ENCODE peak calls at places on chromosome 5, in nine cellular contexts. One of them, this sample, is unnamed. For H3K4me1, the result is how much of the 10 kb centered on the place peaks cover.

GRCh38 chr5:98397081-98397480 is 376.4 kb upstream of the RGMB start:
- DNase-seq in CD8-positive, alpha-beta T cell: no peak
- DNase-seq in adrenal gland: no peak
- DNase-seq in left ventricle myocardium inferior: no peak
- DNase-seq in neural progenitor cell: no peak
- DNase-seq in esophagus squamous epithelium: no peak
- DNase-seq in uterus: no peak
- DNase-seq in testis: no peak
- DNase-seq in SK-N-SH: no peak
- DNase-seq in this sample: no peak

GRCh38 chr5:148491015-148491792 is 107.4 kb downstream of the FBXO38 start:
- DNase-seq in CD8-positive, alpha-beta T cell: no peak
- DNase-seq in adrenal gland: peak
- DNase-seq in left ventricle myocardium inferior: no peak
- DNase-seq in neural progenitor cell: no peak
- DNase-seq in esophagus squamous epithelium: no peak
- DNase-seq in uterus: no peak
- DNase-seq in testis: peak
- DNase-seq in SK-N-SH: no peak
- DNase-seq in this sample: peak

GRCh38 chr5:156402387-156402921 is 75.5 kb downstream of the SGCD start:
- DNase-seq in CD8-positive, alpha-beta T cell: no peak
- DNase-seq in adrenal gland: no peak
- DNase-seq in left ventricle myocardium inferior: no peak
- DNase-seq in neural progenitor cell: peak
- DNase-seq in esophagus squamous epithelium: peak
- DNase-seq in uterus: no peak
- DNase-seq in testis: no peak
- DNase-seq in SK-N-SH: no peak
- DNase-seq in this sample: no peak

GRCh38 chr5:121968910-121969607 is 7.3 kb downstream of the SRFBP1 start:
- DNase-seq in CD8-positive, alpha-beta T cell: no peak
- DNase-seq in adrenal gland: no peak
- DNase-seq in left ventricle myocardium inferior: no peak
- DNase-seq in neural progenitor cell: no peak
- DNase-seq in esophagus squamous epithelium: no peak
- DNase-seq in uterus: no peak
- DNase-seq in testis: no peak
- DNase-seq in SK-N-SH: no peak
- DNase-seq in this sample: no peak

GRCh38 chr5:180364306-180364856 is 11.2 kb upstream of the GFPT2 start:
- DNase-seq in CD8-positive, alpha-beta T cell: no peak
- DNase-seq in adrenal gland: no peak
- DNase-seq in left ventricle myocardium inferior: no peak
- DNase-seq in neural progenitor cell: no peak
- DNase-seq in esophagus squamous epithelium: no peak
- DNase-seq in uterus: no peak
- DNase-seq in testis: no peak
- DNase-seq in SK-N-SH: no peak
- DNase-seq in this sample: no peak

GRCh38 chr5:4584982-4585381 is 555.1 kb upstream of the ADAMTS16 start:
- DNase-seq in CD8-positive, alpha-beta T cell: no peak
- DNase-seq in adrenal gland: no peak
- DNase-seq in left ventricle myocardium inferior: no peak
- DNase-seq in neural progenitor cell: no peak
- DNase-seq in esophagus squamous epithelium: no peak
- DNase-seq in uterus: no peak
- DNase-seq in testis: no peak
- DNase-seq in SK-N-SH: no peak
- DNase-seq in this sample: no peak

GRCh38 chr5:42064821-42065220 is 139.7 kb downstream of the FBXO4 start:
- DNase-seq in CD8-positive, alpha-beta T cell: no peak
- DNase-seq in adrenal gland: no peak
- DNase-seq in left ventricle myocardium inferior: no peak
- DNase-seq in neural progenitor cell: no peak
- DNase-seq in esophagus squamous epithelium: no peak
- DNase-seq in uterus: no peak
- DNase-seq in testis: no peak
- DNase-seq in SK-N-SH: no peak
- DNase-seq in this sample: no peak

GRCh38 chr5:179268399-179268952 is 76.8 kb downstream of the ADAMTS2 start:
- DNase-seq in CD8-positive, alpha-beta T cell: no peak
- DNase-seq in adrenal gland: peak
- DNase-seq in left ventricle myocardium inferior: peak
- DNase-seq in neural progenitor cell: no peak
- DNase-seq in esophagus squamous epithelium: no peak
- DNase-seq in uterus: no peak
- DNase-seq in testis: peak
- DNase-seq in SK-N-SH: peak
- DNase-seq in this sample: no peak

GRCh38 chr5:2892601-2893000 is 141.1 kb upstream of the IRX2 start:
- DNase-seq in CD8-positive, alpha-beta T cell: peak
- DNase-seq in adrenal gland: no peak
- DNase-seq in left ventricle myocardium inferior: no peak
- DNase-seq in neural progenitor cell: no peak
- DNase-seq in esophagus squamous epithelium: no peak
- DNase-seq in uterus: no peak
- DNase-seq in testis: no peak
- DNase-seq in SK-N-SH: no peak
- DNase-seq in this sample: no peak

GRCh38 chr5:69416180-69416579 is 1.3 kb downstream of the MARVELD2 start:
- DNase-seq in CD8-positive, alpha-beta T cell: no peak
- DNase-seq in adrenal gland: no peak
- DNase-seq in left ventricle myocardium inferior: no peak
- DNase-seq in neural progenitor cell: peak
- DNase-seq in esophagus squamous epithelium: no peak
- DNase-seq in uterus: no peak
- DNase-seq in testis: no peak
- DNase-seq in SK-N-SH: no peak
- DNase-seq in this sample: no peak

GRCh38 chr5:171801-172331 is 19.4 kb upstream of the LRRC14B start:
- DNase-seq in CD8-positive, alpha-beta T cell: no peak
- DNase-seq in adrenal gland: peak
- DNase-seq in left ventricle myocardium inferior: no peak
- DNase-seq in neural progenitor cell: no peak
- DNase-seq in esophagus squamous epithelium: no peak
- DNase-seq in uterus: no peak
- DNase-seq in testis: no peak
- DNase-seq in SK-N-SH: no peak
- DNase-seq in this sample: no peak

GRCh38 chr5:112174959-112175594 is 244.0 kb downstream of the EPB41L4A start:
- DNase-seq in CD8-positive, alpha-beta T cell: no peak
- DNase-seq in adrenal gland: peak
- DNase-seq in left ventricle myocardium inferior: no peak
- DNase-seq in neural progenitor cell: peak
- DNase-seq in esophagus squamous epithelium: no peak
- DNase-seq in uterus: peak
- DNase-seq in testis: peak
- DNase-seq in SK-N-SH: peak
- DNase-seq in this sample: peak

GRCh38 chr5:136246122-136246521 is 53.2 kb upstream of the SMIM32 start:
- DNase-seq in CD8-positive, alpha-beta T cell: no peak
- DNase-seq in adrenal gland: no peak
- DNase-seq in left ventricle myocardium inferior: no peak
- DNase-seq in neural progenitor cell: no peak
- DNase-seq in esophagus squamous epithelium: no peak
- DNase-seq in uterus: no peak
- DNase-seq in testis: no peak
- DNase-seq in SK-N-SH: no peak
- DNase-seq in this sample: no peak

GRCh38 chr5:17004441-17005086 is 68.5 kb upstream of the MYO10 start:
- DNase-seq in CD8-positive, alpha-beta T cell: no peak
- DNase-seq in adrenal gland: no peak
- DNase-seq in left ventricle myocardium inferior: no peak
- DNase-seq in neural progenitor cell: no peak
- DNase-seq in esophagus squamous epithelium: no peak
- DNase-seq in uterus: no peak
- DNase-seq in testis: no peak
- DNase-seq in SK-N-SH: no peak
- DNase-seq in this sample: no peak

GRCh38 chr5:154779105-154779504 is 23.9 kb downstream of the LARP1 start:
- DNase-seq in CD8-positive, alpha-beta T cell: no peak
- DNase-seq in adrenal gland: peak
- DNase-seq in left ventricle myocardium inferior: no peak
- DNase-seq in neural progenitor cell: no peak
- DNase-seq in esophagus squamous epithelium: no peak
- DNase-seq in uterus: no peak
- DNase-seq in testis: no peak
- DNase-seq in SK-N-SH: no peak
- DNase-seq in this sample: no peak

GRCh38 chr5:150497274-150497988 is 10.5 kb upstream of the NDST1 start:
- DNase-seq in CD8-positive, alpha-beta T cell: no peak
- DNase-seq in adrenal gland: peak
- DNase-seq in left ventricle myocardium inferior: peak
- DNase-seq in neural progenitor cell: no peak
- DNase-seq in esophagus squamous epithelium: no peak
- DNase-seq in uterus: peak
- DNase-seq in testis: peak
- DNase-seq in SK-N-SH: peak
- DNase-seq in this sample: peak

GRCh38 chr5:122963305-122963704 is 73.2 kb downstream of the PPIC start:
- DNase-seq in CD8-positive, alpha-beta T cell: no peak
- DNase-seq in adrenal gland: no peak
- DNase-seq in left ventricle myocardium inferior: no peak
- DNase-seq in neural progenitor cell: no peak
- DNase-seq in esophagus squamous epithelium: no peak
- DNase-seq in uterus: no peak
- DNase-seq in testis: no peak
- DNase-seq in SK-N-SH: no peak
- DNase-seq in this sample: no peak

GRCh38 chr5:39604491-39604890 is 179.7 kb upstream of the DAB2 start:
- DNase-seq in CD8-positive, alpha-beta T cell: no peak
- DNase-seq in adrenal gland: no peak
- DNase-seq in left ventricle myocardium inferior: no peak
- DNase-seq in neural progenitor cell: no peak
- DNase-seq in esophagus squamous epithelium: no peak
- DNase-seq in uterus: no peak
- DNase-seq in testis: no peak
- DNase-seq in SK-N-SH: no peak
- DNase-seq in this sample: no peak

GRCh38 chr5:129766798-129767197 is 18.9 kb downstream of the MINAR2 start:
- DNase-seq in CD8-positive, alpha-beta T cell: no peak
- DNase-seq in adrenal gland: no peak
- DNase-seq in left ventricle myocardium inferior: no peak
- DNase-seq in neural progenitor cell: no peak
- DNase-seq in esophagus squamous epithelium: no peak
- DNase-seq in uterus: no peak
- DNase-seq in testis: no peak
- DNase-seq in SK-N-SH: no peak
- DNase-seq in this sample: no peak

GRCh38 chr5:35024911-35025510 is 22.7 kb downstream of the AGXT2 start:
- DNase-seq in CD8-positive, alpha-beta T cell: no peak
- DNase-seq in adrenal gland: no peak
- DNase-seq in left ventricle myocardium inferior: no peak
- DNase-seq in neural progenitor cell: no peak
- DNase-seq in esophagus squamous epithelium: no peak
- DNase-seq in uterus: no peak
- DNase-seq in testis: no peak
- DNase-seq in SK-N-SH: no peak
- DNase-seq in this sample: no peak

GRCh38 chr5:14222182-14222581 is 79.0 kb downstream of the TRIO start:
- DNase-seq in CD8-positive, alpha-beta T cell: no peak
- DNase-seq in adrenal gland: no peak
- DNase-seq in left ventricle myocardium inferior: no peak
- DNase-seq in neural progenitor cell: peak
- DNase-seq in esophagus squamous epithelium: no peak
- DNase-seq in uterus: no peak
- DNase-seq in testis: no peak
- DNase-seq in SK-N-SH: no peak
- DNase-seq in this sample: no peak
- H3K4me1 ChIP-seq in CD8-positive, alpha-beta T cell: under half
- H3K4me1 ChIP-seq in adrenal gland: under half
- H3K4me1 ChIP-seq in left ventricle myocardium inferior: half or more
- H3K4me1 ChIP-seq in neural progenitor cell: half or more
- H3K4me1 ChIP-seq in esophagus squamous epithelium: under half
- H3K4me1 ChIP-seq in uterus: under half
- H3K4me1 ChIP-seq in testis: under half
- H3K4me1 ChIP-seq in SK-N-SH: under half
- H3K4me1 ChIP-seq in this sample: under half

GRCh38 chr5:101018299-101018698 is 115.2 kb upstream of the ST8SIA4 start:
- DNase-seq in CD8-positive, alpha-beta T cell: no peak
- DNase-seq in adrenal gland: no peak
- DNase-seq in left ventricle myocardium inferior: no peak
- DNase-seq in neural progenitor cell: no peak
- DNase-seq in esophagus squamous epithelium: no peak
- DNase-seq in uterus: no peak
- DNase-seq in testis: no peak
- DNase-seq in SK-N-SH: no peak
- DNase-seq in this sample: no peak

GRCh38 chr5:101009758-101010519 is 106.9 kb upstream of the ST8SIA4 start:
- DNase-seq in CD8-positive, alpha-beta T cell: no peak
- DNase-seq in adrenal gland: no peak
- DNase-seq in left ventricle myocardium inferior: no peak
- DNase-seq in neural progenitor cell: peak
- DNase-seq in esophagus squamous epithelium: no peak
- DNase-seq in uterus: no peak
- DNase-seq in testis: no peak
- DNase-seq in SK-N-SH: no peak
- DNase-seq in this sample: no peak

GRCh38 chr5:101012880-101013279 is 109.8 kb upstream of the ST8SIA4 start:
- DNase-seq in CD8-positive, alpha-beta T cell: no peak
- DNase-seq in adrenal gland: no peak
- DNase-seq in left ventricle myocardium inferior: no peak
- DNase-seq in neural progenitor cell: peak
- DNase-seq in esophagus squamous epithelium: no peak
- DNase-seq in uterus: no peak
- DNase-seq in testis: no peak
- DNase-seq in SK-N-SH: no peak
- DNase-seq in this sample: no peak
- TF ChIP-seq CTCF in CD8-positive, alpha-beta T cell: no peak
- TF ChIP-seq CTCF in adrenal gland: no peak
- TF ChIP-seq CTCF in left ventricle myocardium inferior: peak
- TF ChIP-seq CTCF in neural progenitor cell: peak
- TF ChIP-seq CTCF in esophagus squamous epithelium: no peak
- TF ChIP-seq CTCF in uterus: no peak
- TF ChIP-seq CTCF in testis: no peak
- TF ChIP-seq CTCF in SK-N-SH: no peak
- TF ChIP-seq CTCF in this sample: no peak

DNA sequence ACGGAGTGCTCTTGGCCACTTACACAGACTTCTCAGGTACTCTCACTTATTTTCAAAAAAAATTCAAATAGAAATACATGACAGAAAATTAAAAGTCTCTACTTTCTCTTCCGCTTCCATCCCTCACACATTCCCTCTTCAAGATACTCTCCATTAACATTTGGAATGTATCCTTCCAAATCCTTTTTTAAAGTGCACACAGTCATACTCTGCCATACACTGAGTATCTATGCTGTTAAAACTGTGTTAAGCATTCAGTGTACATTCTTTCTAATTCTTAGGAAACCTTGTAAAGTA is 15.5 kb downstream of the GOLPH3 start:
- DNase-seq in CD8-positive, alpha-beta T cell: no peak
- DNase-seq in adrenal gland: no peak
- DNase-seq in left ventricle myocardium inferior: no peak
- DNase-seq in neural progenitor cell: no peak
- DNase-seq in esophagus squamous epithelium: no peak
- DNase-seq in uterus: no peak
- DNase-seq in testis: no peak
- DNase-seq in SK-N-SH: no peak
- DNase-seq in this sample: no peak
- H3K4me1 ChIP-seq in CD8-positive, alpha-beta T cell: under half
- H3K4me1 ChIP-seq in adrenal gland: under half
- H3K4me1 ChIP-seq in left ventricle myocardium inferior: half or more
- H3K4me1 ChIP-seq in neural progenitor cell: under half
- H3K4me1 ChIP-seq in esophagus squamous epithelium: under half
- H3K4me1 ChIP-seq in uterus: under half
- H3K4me1 ChIP-seq in testis: under half
- H3K4me1 ChIP-seq in SK-N-SH: under half
- H3K4me1 ChIP-seq in this sample: under half

GRCh38 chr5:167888395-167888794 is 403.1 kb upstream of the WWC1 start:
- DNase-seq in CD8-positive, alpha-beta T cell: no peak
- DNase-seq in adrenal gland: no peak
- DNase-seq in left ventricle myocardium inferior: no peak
- DNase-seq in neural progenitor cell: no peak
- DNase-seq in esophagus squamous epithelium: no peak
- DNase-seq in uterus: no peak
- DNase-seq in testis: no peak
- DNase-seq in SK-N-SH: no peak
- DNase-seq in this sample: no peak
- TF ChIP-seq CTCF in CD8-positive, alpha-beta T cell: no peak
- TF ChIP-seq CTCF in adrenal gland: no peak
- TF ChIP-seq CTCF in left ventricle myocardium inferior: no peak
- TF ChIP-seq CTCF in neural progenitor cell: no peak
- TF ChIP-seq CTCF in esophagus squamous epithelium: no peak
- TF ChIP-seq CTCF in uterus: no peak
- TF ChIP-seq CTCF in testis: no peak
- TF ChIP-seq CTCF in SK-N-SH: no peak
- TF ChIP-seq CTCF in this sample: no peak

This sample was measured in cardiac muscle cell.